ENCODE peak calls at places on chromosomes 7 and 10, in five cellular contexts. N is endothelial cell of umbilical vein, M is prostate gland, O is spleen, S is stomach. E is an unnamed sample.

GRCh38 chr7:44403176-44403759 is 77.9 kb upstream of the CAMK2B start:
- DNase-seq in N (no peak), M (no peak), O (no peak), S (no peak), E (no peak)

GRCh38 chr7:136391371-136391770 is 414.2 kb upstream of the MTPN start:
- DNase-seq in N (no peak), M (no peak), O (no peak), S (no peak), E (no peak)

GRCh38 chr10:79608505-79609375 is 2.0 kb upstream of the SFTPA1 start:
- DNase-seq in N (peak), M (peak), O (no peak), S (no peak), E (peak)

GRCh38 chr10:133230387-133231195 is 574 bp downstream of the UTF1 start:
- DNase-seq in N (no peak), M (no peak), O (peak), S (no peak), E (peak)

GRCh38 chr7:150415161-150416160 is 35.0 kb upstream of the GIMAP8 start:
- DNase-seq in N (no peak), M (no peak), O (no peak), S (no peak), E (no peak)

GRCh38 chr7:131670401-131670800 is 114.0 kb upstream of the PODXL start:
- DNase-seq in N (no peak), M (no peak), O (no peak), S (no peak), E (no peak)

GRCh38 chr7:537911-538634 is 18.4 kb upstream of the PDGFA start:
- DNase-seq in N (peak), M (no peak), O (peak), S (peak), E (no peak)

GRCh38 chr7:63008366-63008765 is 990.3 kb upstream of the ZNF722 start:
- DNase-seq in N (no peak), M (no peak), O (no peak), S (no peak), E (no peak)

GRCh38 chr10:24435374-24435773 is 226.4 kb downstream of the KIAA1217 start:
- DNase-seq in N (no peak), M (no peak), O (no peak), S (no peak), E (no peak)

GRCh38 chr7:103851357-103851756 is 138.1 kb downstream of the RELN start:
- DNase-seq in N (peak), M (no peak), O (no peak), S (no peak), E (no peak)

GRCh38 chr10:132575320-132576201 is 38.0 kb downstream of the INPP5A start:
- DNase-seq in N (peak), M (peak), O (no peak), S (peak), E (peak)

GRCh38 chr7:131638641-131639430 is 82.4 kb upstream of the PODXL start:
- DNase-seq in N (no peak), M (no peak), O (no peak), S (no peak), E (no peak)

GRCh38 chr7:47045592-47045991 is 536.3 kb downstream of the TNS3 start:
- DNase-seq in N (no peak), M (no peak), O (no peak), S (no peak), E (no peak)

GRCh38 chr10:97647556-97647955 is 7.1 kb downstream of the PI4K2A start:
- DNase-seq in N (no peak), M (no peak), O (no peak), S (no peak), E (no peak)

GRCh38 chr10:112471878-112472487 is 25.0 kb downstream of the VTI1A start:
- DNase-seq in N (peak), M (no peak), O (no peak), S (no peak), E (peak)

GRCh38 chr10:63671317-63671937 is 150.2 kb downstream of the REEP3 start:
- DNase-seq in N (peak), M (no peak), O (no peak), S (no peak), E (no peak)

GRCh38 chr10:4243651-4244050 is 458.6 kb upstream of the KLF6 start:
- DNase-seq in N (peak), M (no peak), O (no peak), S (no peak), E (no peak)

GRCh38 chr7:66629222-66629658 is 559 bp downstream of the KCTD7 start:
- DNase-seq in N (peak), M (no peak), O (peak), S (peak), E (no peak)

GRCh38 chr10:3435671-3436070 is 263.1 kb upstream of the PITRM1 start:
- DNase-seq in N (peak), M (no peak), O (no peak), S (no peak), E (no peak)

GRCh38 chr10:101453791-101454718 is 100.1 kb downstream of the BTRC start:
- DNase-seq in N (no peak), M (no peak), O (no peak), S (no peak), E (peak)

GRCh38 chr7:672891-673290 is 53.6 kb upstream of the DNAAF5 start:
- DNase-seq in N (no peak), M (no peak), O (peak), S (no peak), E (no peak)

GRCh38 chr7:2231992-2232765 is 566 bp downstream of the MAD1L1 start:
- DNase-seq in N (peak), M (no peak), O (peak), S (no peak), E (no peak)

GRCh38 chr7:149773446-149774236 is at the start of gene ZNF467:
- DNase-seq in N (peak), M (peak), O (peak), S (peak), E (peak)

GRCh38 chr10:5655003-5655600 is 11.3 kb downstream of the ASB13 start:
- DNase-seq in N (no peak), M (no peak), O (no peak), S (no peak), E (no peak)

GRCh38 chr7:121909721-121910359 is 36.9 kb downstream of the PTPRZ1 start:
- DNase-seq in N (no peak), M (no peak), O (no peak), S (no peak), E (no peak)

GRCh38 chr7:55555160-55555559 is 17.1 kb downstream of the VOPP1 start:
- DNase-seq in N (no peak), M (no peak), O (no peak), S (no peak), E (no peak)

GRCh38 chr10:122342293-122343134 is 32.0 kb upstream of the PLEKHA1 start:
- DNase-seq in N (peak), M (peak), O (no peak), S (no peak), E (no peak)

GRCh38 chr10:73095479-73096021 is 1.1 kb downstream of the P4HA1 start:
- DNase-seq in N (peak), M (peak), O (no peak), S (peak), E (peak)
- TF ChIP-seq POLR2AphosphoS5 in N (no peak), M (peak), O (no peak), S (no peak), E (no peak)

GRCh38 chr10:30114871-30115270 is 55.5 kb upstream of the JCAD start:
- DNase-seq in N (peak), M (peak), O (no peak), S (no peak), E (no peak)

GRCh38 chr10:30114401-30114800 is 55.0 kb upstream of the JCAD start:
- DNase-seq in N (peak), M (no peak), O (no peak), S (no peak), E (no peak)

GRCh38 chr10:30116254-30116573 is 56.8 kb upstream of the JCAD start:
- DNase-seq in N (no peak), M (no peak), O (no peak), S (no peak), E (no peak)

GRCh38 chr10:30118590-30118989 is 59.2 kb upstream of the JCAD start:
- DNase-seq in N (no peak), M (no peak), O (no peak), S (no peak), E (no peak)

GRCh38 chr10:30115391-30116253 is 56.2 kb upstream of the JCAD start:
- DNase-seq in N (peak), M (no peak), O (no peak), S (no peak), E (no peak)
- H3K4me3 ChIP-seq in N (peak), M (no peak), O (no peak), S (no peak), E (no peak)

GRCh38 chr10:46020344-46020656 is 10.1 kb downstream of the NCOA4 start:
- DNase-seq in N (no peak), M (no peak), O (no peak), S (no peak), E (no peak)
- H3K27ac ChIP-seq in N (peak), M (peak), O (peak), S (peak), E (peak)

GRCh38 chr10:55062349-55062748 is 261.3 kb upstream of the PCDH15 start:
- DNase-seq in N (no peak), M (no peak), O (no peak), S (no peak), E (no peak)
- TF ChIP-seq POLR2AphosphoS5 in N (no peak), M (no peak), O (no peak), S (no peak), E (no peak)

DNA sequence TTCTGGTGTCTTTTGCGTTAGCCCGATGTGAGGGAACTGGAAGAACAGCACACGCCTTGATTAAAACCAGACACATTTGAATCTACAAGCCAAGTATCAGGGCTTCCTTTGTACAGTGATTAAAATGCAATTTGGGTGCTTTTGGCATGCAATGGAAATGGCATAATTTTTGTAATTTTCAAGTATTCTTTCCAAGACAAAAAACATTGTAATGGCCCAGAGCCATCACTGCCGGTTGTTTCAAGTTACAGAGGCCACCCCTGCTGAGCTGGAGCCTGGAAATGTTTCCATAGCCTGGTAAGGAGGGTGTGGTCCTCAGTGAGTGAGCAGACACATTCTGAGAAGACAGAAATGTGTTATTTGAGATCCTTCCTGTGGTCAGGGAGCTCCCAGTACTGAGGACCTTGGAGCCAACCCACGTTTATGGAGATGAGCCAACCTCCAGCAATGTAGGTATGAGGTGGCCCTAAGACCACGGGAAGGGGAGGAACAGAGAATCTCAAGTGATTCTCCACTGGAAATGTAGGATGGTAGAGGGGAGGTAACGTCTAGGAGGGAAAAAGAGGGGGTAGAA is 20.9 kb downstream of the TEX36 start:
- DNase-seq in N (no peak), M (no peak), O (no peak), S (no peak), E (no peak)
- H3K4me3 ChIP-seq in N (no peak), M (no peak), O (no peak), S (no peak), E (no peak)

GRCh38 chr7:153616808-153617207 is 435.4 kb upstream of the DPP6 start:
- DNase-seq in N (no peak), M (no peak), O (no peak), S (no peak), E (no peak)
- H3K27ac ChIP-seq in N (no peak), M (no peak), O (no peak), S (no peak), E (no peak)

GRCh38 chr7:105014725-105015630 is 973 bp downstream of the KMT2E start:
- DNase-seq in N (peak), M (peak), O (peak), S (peak), E (peak)
- TF ChIP-seq POLR2AphosphoS5 in N (no peak), M (peak), O (peak), S (peak), E (no peak)

E was measured in HL-60.